ENCODE peak calls at places on chromosomes 11 and 22, in seven cellular contexts. H is Panc1; J is neural progenitor cell; Z is heart left ventricle; A is hepatocyte; O is A549; F is CD8-positive, alpha-beta T cell. M is an unnamed sample. For H3K4me1, the result is how much of the 10 kb centered on the place peaks cover.

GRCh38 chr11:103682318-103683184 is 353.9 kb upstream of the DDI1 start:
- DNase-seq in A (peak), H (peak), F (peak), J (peak), O (peak), Z (peak), M (no peak)

GRCh38 chr11:69828971-69829344 is 9.7 kb upstream of the FGF3 start:
- DNase-seq in H (no peak), F (no peak), O (no peak), Z (no peak), J (no peak), A (no peak), M (peak)

GRCh38 chr11:30535818-30536217 is 50.3 kb downstream of the MPPED2 start:
- DNase-seq in H (no peak), F (no peak), O (no peak), Z (no peak), A (no peak), J (no peak), M (no peak)

GRCh38 chr22:50148991-50149721 is 21.4 kb upstream of the PANX2 start:
- DNase-seq in Z (peak), H (peak), F (peak), J (peak), A (peak), O (peak), M (peak)

GRCh38 chr11:72321381-72321996 is 77.5 kb upstream of the PHOX2A start:
- DNase-seq in J (no peak), A (no peak), F (no peak), H (no peak), Z (no peak), O (peak), M (no peak)

GRCh38 chr22:42769574-42770447 is 49.1 kb upstream of the A4GALT start:
- DNase-seq in O (no peak), H (no peak), F (no peak), Z (peak), A (peak), J (peak), M (peak)

GRCh38 chr22:45880732-45881523 is 96.0 kb downstream of the WNT7B start:
- DNase-seq in F (no peak), J (peak), A (no peak), H (no peak), O (no peak), Z (peak), M (no peak)

GRCh38 chr11:27300974-27301373 is 62.0 kb downstream of the CCDC34 start:
- DNase-seq in F (no peak), Z (no peak), H (no peak), J (no peak), O (no peak), A (no peak), M (no peak)

GRCh38 chr22:35526333-35526979 is 14.2 kb upstream of the RASD2 start:
- DNase-seq in A (no peak), H (no peak), J (peak), F (no peak), O (no peak), Z (no peak), M (no peak)

GRCh38 chr11:123561046-123561781 is 93.2 kb downstream of the SCN3B start:
- DNase-seq in A (peak), F (no peak), O (no peak), J (peak), H (no peak), Z (peak), M (no peak)

GRCh38 chr22:49657275-49657973 is 170.2 kb downstream of the BRD1 start:
- DNase-seq in H (no peak), O (no peak), Z (peak), J (no peak), F (peak), A (no peak), M (peak)

GRCh38 chr11:109085708-109086373 is 336.1 kb upstream of the C11orf87 start:
- DNase-seq in Z (no peak), O (no peak), F (no peak), A (no peak), H (no peak), J (no peak), M (no peak)

GRCh38 chr11:43541993-43542392 is 138.5 kb upstream of the HSD17B12 start:
- DNase-seq in O (no peak), F (no peak), A (no peak), J (no peak), Z (no peak), H (no peak), M (no peak)

GRCh38 chr22:41447435-41448188 is 1.0 kb upstream of the TOB2 start:
- DNase-seq in F (peak), J (peak), H (no peak), Z (peak), O (no peak), A (peak), M (peak)

GRCh38 chr11:11584446-11584810 is 37.4 kb downstream of the GALNT18 start:
- DNase-seq in A (peak), H (peak), F (no peak), J (no peak), O (peak), Z (no peak), M (no peak)

GRCh38 chr11:22957890-22958289 is 97.6 kb upstream of the CCDC179 start:
- DNase-seq in Z (no peak), A (no peak), O (no peak), J (no peak), H (no peak), F (no peak), M (no peak)

GRCh38 chr11:111624602-111625001 is 22.4 kb downstream of the SIK2 start:
- DNase-seq in Z (no peak), F (no peak), H (no peak), A (peak), O (no peak), J (no peak), M (no peak)

DNA sequence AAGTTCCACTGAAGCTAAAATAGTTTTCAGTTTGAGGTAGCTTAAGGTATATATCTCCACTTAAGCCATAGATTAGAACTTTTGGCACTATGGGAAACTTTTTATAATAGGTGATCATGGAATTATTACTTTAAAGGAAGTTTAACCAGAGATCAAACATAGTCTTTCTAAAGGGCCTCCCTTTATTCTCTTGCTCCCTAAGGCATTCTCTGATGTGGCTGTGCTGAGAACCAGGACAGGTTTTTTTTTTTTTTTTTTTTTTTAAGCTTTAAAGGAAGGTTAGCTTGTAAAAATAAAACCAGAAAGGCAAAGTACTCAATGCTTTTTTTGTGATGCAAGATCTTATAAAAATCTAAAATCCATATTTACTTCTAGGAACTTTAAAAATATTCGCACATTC is 2.9 kb upstream of the MRPL48 start:
- DNase-seq in O (no peak), H (no peak), F (no peak), J (no peak), Z (no peak), A (no peak), M (no peak)
- H3K4me1 ChIP-seq in O (under half), H (under half), F (under half), J (under half), Z (under half), A (under half), M (under half)

GRCh38 chr11:65773784-65774411 is 6.9 kb downstream of the AP5B1 start:
- DNase-seq in H (no peak), J (no peak), F (no peak), A (no peak), Z (no peak), O (no peak), M (no peak)
- TF ChIP-seq CTCF in H (peak), J (no peak), F (no peak), A (peak), Z (no peak), O (no peak), M (no peak)

DNA sequence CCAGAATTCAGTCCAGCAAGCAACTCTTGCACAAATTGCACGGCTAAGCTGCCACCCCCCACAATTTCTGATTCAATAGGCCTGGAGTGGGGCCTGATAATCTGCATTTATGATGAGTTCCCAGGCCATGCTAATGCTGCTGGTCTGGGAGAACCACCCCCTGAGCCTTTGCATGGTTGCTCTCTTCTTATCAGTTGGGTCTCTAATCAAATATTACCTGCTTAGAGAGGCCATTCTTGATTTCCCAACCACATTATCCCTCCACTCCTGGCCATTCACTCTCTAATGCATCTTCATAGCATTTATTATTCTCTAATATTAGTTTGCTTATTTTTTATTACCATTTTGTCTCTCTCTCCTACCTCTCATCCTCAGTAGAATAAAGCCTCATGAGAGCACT is 99.5 kb downstream of the NAV2 start:
- DNase-seq in J (no peak), F (no peak), Z (no peak), A (no peak), H (no peak), O (no peak), M (no peak)
- H3K4me1 ChIP-seq in J (under half), F (under half), Z (under half), A (under half), H (under half), O (under half), M (under half)

GRCh38 chr11:135073444-135073843 is 661.4 kb upstream of the B3GAT1 start:
- DNase-seq in A (no peak), F (no peak), Z (no peak), J (no peak), H (no peak), O (no peak), M (no peak)

GRCh38 chr11:135075740-135076139 is 663.7 kb upstream of the B3GAT1 start:
- DNase-seq in O (no peak), Z (peak), H (no peak), A (peak), J (peak), F (peak), M (peak)

GRCh38 chr11:135073870-135074269 is 661.8 kb upstream of the B3GAT1 start:
- DNase-seq in H (no peak), A (no peak), F (no peak), J (no peak), Z (no peak), O (no peak), M (no peak)

GRCh38 chr11:135069884-135070283 is 657.8 kb upstream of the B3GAT1 start:
- DNase-seq in H (no peak), F (no peak), J (no peak), A (no peak), Z (no peak), O (no peak), M (no peak)

GRCh38 chr11:135074397-135074998 is 662.5 kb upstream of the B3GAT1 start:
- DNase-seq in Z (no peak), H (peak), O (no peak), A (peak), F (no peak), J (peak), M (no peak)
- TF ChIP-seq CTCF in Z (no peak), H (peak), O (no peak), A (peak), F (no peak), J (peak), M (no peak)

GRCh38 chr22:39960791-39961746 is 872 bp downstream of the TMA7B start:
- DNase-seq in F (peak), O (no peak), H (no peak), J (no peak), A (peak), Z (no peak), M (no peak)
- H3K4me1 ChIP-seq in F (half or more), O (under half), H (under half), J (under half), A (under half), Z (under half), M (under half)

GRCh38 chr11:99160447-99160846 is 139.7 kb downstream of the CNTN5 start:
- DNase-seq in F (no peak), Z (no peak), A (no peak), O (no peak), J (no peak), H (no peak), M (no peak)
- TF ChIP-seq CTCF in F (no peak), Z (no peak), A (no peak), O (no peak), J (peak), H (no peak), M (no peak)